ENCODE peak calls at places on chromosomes 13 and 19, in nine cellular contexts. W is stimulated activated CD4-positive, alpha-beta T cell treated with anti-CD3 and anti-CD28 coated beads, Interleukin-1b, Interleukin-23, amount 100 ng/mL, for 1 hour; I is AG09309; C is HEK293T; J is Calu3; B is psoas muscle; T is T follicular helper cell; F is endodermal cell; M is cardiac fibroblast. A is an unnamed sample.

GRCh38 chr13:49481788-49482187 is 14.0 kb upstream of the PHF11 start:
- DNase-seq in W (no peak), I (no peak), C (no peak), J (no peak), B (no peak), T (no peak), F (no peak), M (no peak), A (peak; percentile 29)

GRCh38 chr19:4911314-4911713 is 2.0 kb downstream of the UHRF1 start:
- DNase-seq in W (no peak), I (no peak), C (no peak), J (no peak), B (no peak), T (no peak), F (no peak), M (no peak), A (no peak)

GRCh38 chr19:8635422-8635821 is 5.0 kb downstream of the NFILZ start:
- DNase-seq in W (no peak), I (no peak), C (no peak), J (no peak), B (no peak), T (no peak), F (no peak), M (peak; percentile 65), A (no peak)

GRCh38 chr13:113296842-113297369 is at the start of gene LAMP1:
- DNase-seq in W (peak; percentile 100), I (peak; percentile 86), C (peak; percentile 89), J (peak; percentile 90), B (peak; percentile 100), T (peak; percentile 99), F (peak; percentile 99), M (peak; percentile 96), A (peak; percentile 96)

GRCh38 chr19:19538077-19538764 is at the start of gene CILP2:
- DNase-seq in W (no peak), I (no peak), C (peak; percentile 88), J (peak; percentile 67), B (peak; percentile 54), T (no peak), F (peak; percentile 94), M (no peak), A (no peak)

GRCh38 chr13:108086678-108087077 is 128.7 kb downstream of the LIG4 start:
- DNase-seq in W (no peak), I (peak; percentile 5), C (no peak), J (peak; percentile 23), B (no peak), T (no peak), F (peak; percentile 75), M (no peak), A (no peak)

GRCh38 chr19:17321655-17322489 is 12.5 kb downstream of the DDA1 start:
- DNase-seq in W (no peak), I (no peak), C (no peak), J (no peak), B (no peak), T (no peak), F (peak; percentile 35), M (no peak), A (no peak)

GRCh38 chr19:31348416-31349159 is 648 bp downstream of the TSHZ3 start:
- DNase-seq in W (no peak), I (no peak), C (no peak), J (no peak), B (peak; percentile 41), T (no peak), F (peak; percentile 70), M (peak; percentile 57), A (no peak)

GRCh38 chr19:32631381-32631780 is 43.6 kb downstream of the ANKRD27 start:
- DNase-seq in W (no peak), I (no peak), C (no peak), J (no peak), B (no peak), T (no peak), F (no peak), M (no peak), A (no peak)

GRCh38 chr19:16013181-16013850 is 63.0 kb upstream of the TPM4 start:
- DNase-seq in W (no peak), I (no peak), C (no peak), J (no peak), B (no peak), T (no peak), F (no peak), M (no peak), A (peak; percentile 70)

GRCh38 chr19:36986601-36987000 is 70.5 kb downstream of the ZNF568 start:
- DNase-seq in W (no peak), I (no peak), C (no peak), J (no peak), B (no peak), T (no peak), F (no peak), M (no peak), A (no peak)

GRCh38 chr13:33994826-33995502 is 177.0 kb downstream of the RFC3 start:
- DNase-seq in W (no peak), I (no peak), C (no peak), J (no peak), B (no peak), T (no peak), F (no peak), M (no peak), A (no peak)

GRCh38 chr13:94157705-94158218 is 321.7 kb downstream of the DCT start:
- DNase-seq in W (no peak), I (no peak), C (no peak), J (no peak), B (no peak), T (no peak), F (no peak), M (peak; percentile 15), A (no peak)

GRCh38 chr13:67416047-67416925 is 186.2 kb upstream of the PCDH9 start:
- DNase-seq in W (no peak), I (no peak), C (peak; percentile 96), J (peak; percentile 6), B (no peak), T (no peak), F (peak; percentile 93), M (peak; percentile 81), A (no peak)

GRCh38 chr19:13861392-13861713 is 15.6 kb upstream of the NANOS3 start:
- DNase-seq in W (no peak), I (no peak), C (no peak), J (no peak), B (no peak), T (no peak), F (no peak), M (peak; percentile 33), A (no peak)

GRCh38 chr13:39417643-39418042 is 185.3 kb downstream of the LHFPL6 start:
- DNase-seq in W (no peak), I (no peak), C (no peak), J (peak; percentile 38), B (no peak), T (no peak), F (peak; percentile 85), M (peak; percentile 84), A (no peak)

GRCh38 chr13:98768522-98768921 is 16.1 kb upstream of the SLC15A1 start:
- DNase-seq in W (no peak), I (no peak), C (no peak), J (no peak), B (no peak), T (no peak), F (no peak), M (no peak), A (no peak)

GRCh38 chr19:30229524-30230174 is 142.5 kb upstream of the ZNF536 start:
- DNase-seq in W (no peak), I (no peak), C (peak; percentile 51), J (no peak), B (no peak), T (no peak), F (peak; percentile 64), M (no peak), A (no peak)